ENCODE peak calls at places on chromosomes 11 and 22, in ten cellular contexts. U, A, P, Y, Q, S, M, O, K and C are unnamed samples.

GRCh38 chr11:72239849-72240460 is 4.0 kb downstream of the PHOX2A start:
- DNase-seq in U (peak; percentile 11), A (peak; percentile 20), P (no peak), Y (no peak), Q (no peak), S (peak; percentile 28), M (peak; percentile 40), O (peak; percentile 85), K (peak; percentile 56), C (no peak)

GRCh38 chr11:10192036-10192435 is 102.0 kb downstream of the SBF2 start:
- DNase-seq in U (peak; percentile 11), A (no peak), P (no peak), Y (no peak), Q (no peak), S (no peak), M (no peak), O (no peak), K (no peak), C (no peak)

GRCh38 chr22:38632528-38632927 is 23.7 kb downstream of the FAM227A start:
- DNase-seq in U (no peak), A (no peak), P (no peak), Y (no peak), Q (no peak), S (no peak), M (no peak), O (no peak), K (no peak), C (no peak)

GRCh38 chr11:70134490-70134889 is 56.4 kb downstream of the ANO1 start:
- DNase-seq in U (no peak), A (no peak), P (no peak), Y (no peak), Q (no peak), S (no peak), M (no peak), O (no peak), K (no peak), C (no peak)

GRCh38 chr11:518463-519202 is 11.6 kb upstream of the RNH1 start:
- DNase-seq in U (peak; percentile 94), A (peak; percentile 86), P (peak; percentile 89), Y (peak; percentile 90), Q (peak; percentile 63), S (peak; percentile 89), M (peak; percentile 95), O (peak; percentile 99), K (peak; percentile 92), C (peak; percentile 89)

GRCh38 chr11:6298605-6299004 is 21.7 kb downstream of the CAVIN3 start:
- DNase-seq in U (peak; percentile 9), A (peak; percentile 77), P (no peak), Y (peak; percentile 38), Q (no peak), S (peak; percentile 85), M (peak; percentile 60), O (peak; percentile 64), K (peak; percentile 36), C (no peak)

GRCh38 chr11:69277074-69277809 is 16.7 kb upstream of the MYEOV start:
- DNase-seq in U (no peak), A (no peak), P (no peak), Y (no peak), Q (no peak), S (no peak), M (no peak), O (no peak), K (no peak), C (no peak)

GRCh38 chr11:11403763-11404725 is 51.0 kb upstream of the CSNK2A3 start:
- DNase-seq in U (peak; percentile 86), A (peak; percentile 38), P (peak; percentile 41), Y (no peak), Q (no peak), S (peak; percentile 50), M (no peak), O (peak; percentile 58), K (no peak), C (peak; percentile 80)

GRCh38 chr22:27879923-27880322 is 39.1 kb downstream of the PITPNB start:
- DNase-seq in U (peak; percentile 49), A (peak; percentile 69), P (peak; percentile 54), Y (peak; percentile 56), Q (no peak), S (peak; percentile 79), M (peak; percentile 49), O (peak; percentile 76), K (no peak), C (peak; percentile 31)

GRCh38 chr11:12045914-12046635 is 37.6 kb upstream of the DKK3 start:
- DNase-seq in U (no peak), A (no peak), P (peak; percentile 39), Y (no peak), Q (no peak), S (no peak), M (no peak), O (peak; percentile 36), K (no peak), C (no peak)

GRCh38 chr22:16958475-16958874 is 49.5 kb downstream of the GAB4 start:
- DNase-seq in U (no peak), A (no peak), P (no peak), Y (no peak), Q (no peak), S (no peak), M (no peak), O (no peak), K (no peak), C (no peak)

GRCh38 chr11:108340958-108341357 is 118.1 kb downstream of the ATM start:
- DNase-seq in U (no peak), A (no peak), P (no peak), Y (peak; percentile 62), Q (no peak), S (peak; percentile 37), M (peak; percentile 95), O (no peak), K (peak; percentile 51), C (no peak)

GRCh38 chr11:65133724-65134123 is 595 bp downstream of the SYVN1 start:
- DNase-seq in U (no peak), A (no peak), P (no peak), Y (no peak), Q (no peak), S (no peak), M (no peak), O (peak; percentile 64), K (no peak), C (no peak)

GRCh38 chr22:21766933-21767462 is 31.4 kb upstream of the YPEL1 start:
- DNase-seq in U (no peak), A (no peak), P (no peak), Y (no peak), Q (no peak), S (no peak), M (no peak), O (no peak), K (no peak), C (no peak)

GRCh38 chr11:35173011-35173511 is 34.1 kb downstream of the CD44 start:
- DNase-seq in U (no peak), A (no peak), P (peak; percentile 42), Y (peak; percentile 38), Q (no peak), S (peak; percentile 32), M (peak; percentile 35), O (no peak), K (peak; percentile 60), C (no peak)

GRCh38 chr22:40076702-40077645 is 82.2 kb downstream of the FAM83F start:
- DNase-seq in U (peak; percentile 21), A (no peak), P (peak; percentile 43), Y (no peak), Q (no peak), S (peak; percentile 46), M (peak; percentile 61), O (peak; percentile 60), K (peak; percentile 8), C (peak; percentile 2)

DNA sequence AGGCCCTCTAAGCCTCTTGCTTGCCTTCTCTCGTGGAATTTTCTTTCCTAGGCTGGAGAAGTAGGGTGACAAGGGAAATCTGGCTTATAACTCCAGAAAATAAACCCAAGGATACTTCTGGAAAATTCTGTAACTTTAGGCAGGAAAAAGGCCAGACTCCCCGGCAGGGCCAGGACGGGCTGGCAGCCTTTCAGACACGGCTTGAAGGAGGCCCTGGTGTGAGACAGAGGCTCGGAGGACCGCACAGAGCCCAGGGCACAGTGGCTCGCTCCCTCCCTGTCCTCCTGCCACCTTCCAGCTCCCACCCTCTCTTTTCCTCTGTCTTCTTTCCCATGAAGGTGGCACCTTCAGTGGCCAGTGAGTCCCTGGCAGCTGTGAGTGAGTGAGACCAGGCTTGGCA is 19.1 kb downstream of the RPUSD4 start:
- DNase-seq in U (no peak), A (no peak), P (no peak), Y (no peak), Q (no peak), S (no peak), M (no peak), O (no peak), K (no peak), C (no peak)
- H2AFZ ChIP-seq in U (no peak overlapping the region), A (no peak overlapping the region), P (no peak overlapping the region), Y (no peak overlapping the region), Q (no peak overlapping the region), S (no peak overlapping the region), M (no peak overlapping the region), O (no peak overlapping the region), K (no peak overlapping the region), C (no peak overlapping the region)

DNA sequence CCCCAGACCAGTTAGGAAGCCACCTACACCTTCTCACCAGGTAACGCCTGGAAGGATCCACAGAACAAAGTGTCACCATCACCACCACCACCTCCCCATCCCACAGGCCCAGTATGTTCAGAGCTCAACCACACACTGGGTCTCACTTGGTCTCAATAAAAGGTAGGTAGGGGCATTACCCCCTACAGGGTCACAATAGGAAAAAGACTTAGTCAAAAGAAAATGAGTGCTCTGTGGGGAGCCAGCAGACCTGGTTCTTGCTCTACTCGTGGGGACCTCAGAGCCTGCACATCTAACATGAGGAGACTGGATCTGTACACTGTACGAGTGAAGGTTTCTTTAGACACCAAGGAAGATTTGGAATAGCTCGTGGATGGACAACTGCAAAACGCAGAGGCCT is 49.3 kb downstream of the HIRA start:
- DNase-seq in U (no peak), A (no peak), P (no peak), Y (no peak), Q (no peak), S (no peak), M (no peak), O (no peak), K (no peak), C (no peak)
- H2AFZ ChIP-seq in U (no peak overlapping the region), A (no peak overlapping the region), P (no peak overlapping the region), Y (no peak overlapping the region), Q (no peak overlapping the region), S (no peak overlapping the region), M (no peak overlapping the region), O (no peak overlapping the region), K (no peak overlapping the region), C (no peak overlapping the region)

DNA sequence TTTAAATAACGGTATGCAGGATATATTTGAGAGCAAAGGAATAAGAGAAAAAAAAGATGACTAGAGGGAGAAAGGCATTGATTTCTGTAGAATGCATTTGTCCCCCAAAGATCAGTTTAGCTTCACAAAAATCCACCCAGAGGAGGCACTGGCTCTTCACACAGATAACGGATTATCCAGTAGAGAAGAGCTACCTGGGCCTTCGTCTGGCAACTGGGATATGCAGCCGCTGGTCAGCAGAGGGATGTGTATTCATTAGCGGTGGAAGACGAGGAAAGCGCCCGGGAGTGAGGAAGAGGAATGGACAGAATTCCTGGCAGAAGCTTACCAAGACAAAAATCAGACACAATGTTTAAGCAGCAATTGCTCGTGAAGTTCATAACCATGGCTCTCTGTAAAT is 5.6 kb upstream of the WT1 start:
- DNase-seq in U (no peak), A (peak; percentile 57), P (no peak), Y (no peak), Q (no peak), S (peak; percentile 52), M (no peak), O (no peak), K (no peak), C (no peak)
- H2AFZ ChIP-seq in U (no peak overlapping the region), A (no peak overlapping the region), P (no peak overlapping the region), Y (no peak overlapping the region), Q (no peak overlapping the region), S (no peak overlapping the region), M (no peak overlapping the region), O (no peak overlapping the region), K (no peak overlapping the region), C (no peak overlapping the region)

GRCh38 chr11:48354013-48354412 is 12.3 kb downstream of the OR4C5 start:
- DNase-seq in U (no peak), A (no peak), P (no peak), Y (no peak), Q (no peak), S (no peak), M (no peak), O (no peak), K (no peak), C (no peak)
- H2AFZ ChIP-seq in U (no peak overlapping the region), A (no peak overlapping the region), P (no peak overlapping the region), Y (no peak overlapping the region), Q (no peak overlapping the region), S (no peak overlapping the region), M (no peak overlapping the region), O (no peak overlapping the region), K (no peak overlapping the region), C (no peak overlapping the region)